ENCODE peak calls at places on chromosomes 5 and 9, in eight cellular contexts. Q is SK-N-SH, I is cardiac fibroblast, D is transverse colon, T is psoas muscle, C is GM23338, K is neural progenitor cell, E is mucosa of descending colon. G is an unnamed sample.
A peak's percentile ranks its signal among the peaks of the same experiment; 100 is the strongest.

GRCh38 chr9:87570000-87570834 is 72.5 kb downstream of the DAPK1 start:
- DNase-seq in D (no peak), I (no peak), K (no peak), C (no peak), Q (no peak), T (no peak), E (no peak), G (no peak)

GRCh38 chr5:113985505-113985904 is 376.4 kb upstream of the KCNN2 start:
- DNase-seq in Q (no peak), C (no peak), K (no peak), D (no peak), E (no peak), T (no peak), I (no peak), G (no peak)

GRCh38 chr9:74245871-74246552 is 251.1 kb upstream of the RORB start:
- DNase-seq in K (no peak), D (no peak), C (no peak), T (no peak), Q (no peak), I (no peak), E (no peak), G (no peak)

GRCh38 chr5:41869150-41869738 is 981 bp downstream of the OXCT1 start:
- DNase-seq in K (peak; percentile 56), E (peak; percentile 9), D (peak; percentile 11), I (peak; percentile 22), C (peak; percentile 61), Q (peak; percentile 69), T (peak; percentile 77), G (no peak)

GRCh38 chr5:59133801-59134261 is 551.0 kb downstream of the RAB3C start:
- DNase-seq in K (no peak), C (peak; percentile 18), D (no peak), I (peak; percentile 94), Q (no peak), T (no peak), E (no peak), G (peak; percentile 89)

GRCh38 chr9:100294341-100294740 is 58.4 kb downstream of the TEX10 start:
- DNase-seq in C (no peak), T (no peak), I (no peak), D (no peak), Q (no peak), K (no peak), E (no peak), G (no peak)

GRCh38 chr9:112034216-112034611 is 137.6 kb downstream of the UGCG start:
- DNase-seq in E (no peak), D (no peak), T (no peak), I (no peak), K (no peak), C (no peak), Q (no peak), G (no peak)

GRCh38 chr9:81052846-81053245 is 636.5 kb downstream of the TLE1 start:
- DNase-seq in T (no peak), E (no peak), C (no peak), I (peak; percentile 63), K (no peak), D (no peak), Q (no peak), G (no peak)

DNA sequence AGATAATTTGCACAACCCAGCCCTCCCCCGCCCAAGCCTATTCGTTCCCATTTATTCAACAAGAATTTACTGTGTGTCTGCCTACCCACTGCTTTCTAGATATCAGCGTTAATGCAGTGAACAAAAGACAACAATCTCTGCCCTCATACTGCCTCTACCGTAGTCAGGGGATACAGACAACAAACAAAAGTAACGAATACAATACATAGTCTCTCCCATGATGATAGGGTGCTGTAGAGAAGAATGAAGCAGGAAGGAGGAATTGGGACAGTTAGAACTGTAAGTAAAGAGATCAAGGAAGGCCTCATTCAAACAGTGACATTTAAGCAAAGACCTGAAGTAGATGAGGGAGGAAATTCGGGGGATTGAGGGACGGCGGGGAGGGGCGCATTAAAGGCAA is 1.7 kb downstream of the GFM2 start:
- DNase-seq in T (no peak), Q (no peak), E (peak; percentile 10), K (peak; percentile 7), I (no peak), C (peak; percentile 32), D (no peak), G (no peak)
- H3K4me3 ChIP-seq in T (peak overlapping the region; percentile 93), Q (peak overlapping the region; percentile 100), E (no peak overlapping the region), K (no peak overlapping the region), I (no peak overlapping the region), C (peak overlapping the region; percentile 26), D (peak overlapping the region; percentile 91), G (no peak overlapping the region)

GRCh38 chr9:35945341-35946018 is 12.5 kb downstream of the OR2S2 start:
- DNase-seq in T (peak; percentile 86), C (peak; percentile 94), Q (peak; percentile 75), D (peak; percentile 88), I (peak; percentile 93), K (peak; percentile 84), E (peak; percentile 88), G (no peak)
- TF ChIP-seq CTCF in T (peak; percentile 78), C (peak; percentile 92), Q (peak; percentile 92), D (peak; percentile 81), I (peak; percentile 94), K (peak; percentile 84), E (peak; percentile 61), G (peak; percentile 93)

GRCh38 chr9:130837002-130837511 is 2.0 kb downstream of the ABL1 start:
- DNase-seq in C (no peak), Q (peak; percentile 38), I (peak; percentile 66), D (no peak), K (no peak), E (no peak), T (no peak), G (no peak)
- H3K4me3 ChIP-seq in C (peak overlapping the region; percentile 95), Q (peak overlapping the region; percentile 73), I (peak overlapping the region; percentile 60), D (peak overlapping the region; percentile 70), K (peak overlapping the region; percentile 87), E (no peak overlapping the region), T (peak overlapping the region; percentile 83), G (peak overlapping the region; percentile 65)

GRCh38 chr9:85741875-85742629 is at the start of gene AGTPBP1:
- DNase-seq in Q (peak; percentile 96), T (peak; percentile 97), I (peak; percentile 90), E (peak; percentile 99), C (peak; percentile 94), K (peak; percentile 98), D (peak; percentile 97), G (peak; percentile 31)
- TF ChIP-seq CTCF in Q (no peak), T (no peak), I (no peak), E (no peak), C (peak; percentile 20), K (no peak), D (peak; percentile 35), G (no peak)

G was measured in AG09309.